ENCODE peak calls at places on chromosomes 2 and 18, in five cellular contexts. One of them, this sample, is unnamed.

GRCh38 chr2:167596072-167596471 is 651.3 kb downstream of the STK39 start:
- DNase-seq in GM20000: no peak
- DNase-seq in transverse colon: no peak
- DNase-seq in upper lobe of right lung: no peak
- DNase-seq in GM10248: peak
- DNase-seq in this sample: no peak

GRCh38 chr2:21379140-21379539 is 255.4 kb downstream of the TDRD15 start:
- DNase-seq in GM20000: no peak
- DNase-seq in transverse colon: no peak
- DNase-seq in GM10248: no peak
- DNase-seq in upper lobe of right lung: no peak
- DNase-seq in this sample: no peak

GRCh38 chr2:203590496-203590895 is 55.4 kb upstream of the RAPH1 start:
- DNase-seq in transverse colon: no peak
- DNase-seq in upper lobe of right lung: no peak
- DNase-seq in GM10248: no peak
- DNase-seq in GM20000: no peak
- DNase-seq in this sample: no peak

GRCh38 chr2:239363946-239364637 is 36.7 kb downstream of the HDAC4 start:
- DNase-seq in upper lobe of right lung: no peak
- DNase-seq in GM10248: no peak
- DNase-seq in GM20000: no peak
- DNase-seq in transverse colon: no peak
- DNase-seq in this sample: no peak

GRCh38 chr2:217329023-217329431 is 469.2 kb upstream of the TNP1 start:
- DNase-seq in upper lobe of right lung: no peak
- DNase-seq in GM20000: no peak
- DNase-seq in transverse colon: no peak
- DNase-seq in GM10248: no peak
- DNase-seq in this sample: no peak

GRCh38 chr2:223601932-223602676 is at the start of gene SCG2:
- DNase-seq in GM20000: peak
- DNase-seq in GM10248: peak
- DNase-seq in transverse colon: peak
- DNase-seq in upper lobe of right lung: peak
- DNase-seq in this sample: peak

GRCh38 chr2:65193446-65193845 is 34.2 kb upstream of the ACTR2 start:
- DNase-seq in GM20000: no peak
- DNase-seq in transverse colon: no peak
- DNase-seq in upper lobe of right lung: no peak
- DNase-seq in GM10248: no peak
- DNase-seq in this sample: no peak

GRCh38 chr18:8610442-8610801 is 1.2 kb downstream of the RAB12 start:
- DNase-seq in GM10248: no peak
- DNase-seq in upper lobe of right lung: no peak
- DNase-seq in transverse colon: peak
- DNase-seq in GM20000: no peak
- DNase-seq in this sample: no peak

GRCh38 chr18:9066817-9067306 is 35.6 kb upstream of the NDUFV2 start:
- DNase-seq in upper lobe of right lung: no peak
- DNase-seq in transverse colon: peak
- DNase-seq in GM20000: peak
- DNase-seq in GM10248: peak
- DNase-seq in this sample: no peak

GRCh38 chr2:74093426-74093825 is 54.3 kb downstream of the BOLA3 start:
- DNase-seq in GM10248: no peak
- DNase-seq in upper lobe of right lung: no peak
- DNase-seq in GM20000: no peak
- DNase-seq in transverse colon: no peak
- DNase-seq in this sample: no peak

GRCh38 chr2:67641302-67641701 is 244.2 kb downstream of the ETAA1 start:
- DNase-seq in GM20000: no peak
- DNase-seq in transverse colon: no peak
- DNase-seq in upper lobe of right lung: no peak
- DNase-seq in GM10248: no peak
- DNase-seq in this sample: no peak

GRCh38 chr2:205680067-205680466 is 2.2 kb upstream of the NRP2 start:
- DNase-seq in transverse colon: peak
- DNase-seq in upper lobe of right lung: no peak
- DNase-seq in GM20000: peak
- DNase-seq in GM10248: peak
- DNase-seq in this sample: no peak

GRCh38 chr2:188079176-188079575 is 212.5 kb upstream of the GULP1 start:
- DNase-seq in GM10248: no peak
- DNase-seq in GM20000: no peak
- DNase-seq in upper lobe of right lung: no peak
- DNase-seq in transverse colon: no peak
- DNase-seq in this sample: no peak

GRCh38 chr2:226847090-226847489 is 11.2 kb downstream of the RHBDD1 start:
- DNase-seq in transverse colon: no peak
- DNase-seq in GM10248: no peak
- DNase-seq in upper lobe of right lung: no peak
- DNase-seq in GM20000: no peak
- DNase-seq in this sample: no peak

GRCh38 chr2:143015681-143016080 is 113.5 kb upstream of the ARHGAP15 start:
- DNase-seq in GM10248: no peak
- DNase-seq in transverse colon: no peak
- DNase-seq in GM20000: no peak
- DNase-seq in upper lobe of right lung: no peak
- DNase-seq in this sample: no peak

GRCh38 chr2:102025016-102025491 is 33.3 kb downstream of the IL1R2 start:
- DNase-seq in GM20000: peak
- DNase-seq in GM10248: peak
- DNase-seq in transverse colon: no peak
- DNase-seq in upper lobe of right lung: no peak
- DNase-seq in this sample: no peak

GRCh38 chr2:135832891-135833290 is 4.1 kb downstream of the LCT start:
- DNase-seq in transverse colon: no peak
- DNase-seq in GM10248: no peak
- DNase-seq in GM20000: no peak
- DNase-seq in upper lobe of right lung: no peak
- DNase-seq in this sample: no peak

GRCh38 chr2:12087671-12088380 is 341.4 kb downstream of the LPIN1 start:
- DNase-seq in transverse colon: no peak
- DNase-seq in GM10248: no peak
- DNase-seq in upper lobe of right lung: no peak
- DNase-seq in GM20000: no peak
- DNase-seq in this sample: no peak

GRCh38 chr2:102657770-102658169 is 38.4 kb downstream of the SLC9A2 start:
- DNase-seq in GM10248: peak
- DNase-seq in upper lobe of right lung: no peak
- DNase-seq in transverse colon: no peak
- DNase-seq in GM20000: peak
- DNase-seq in this sample: no peak

GRCh38 chr2:98560256-98560771 is 48.0 kb downstream of the COA5 start:
- DNase-seq in transverse colon: no peak
- DNase-seq in upper lobe of right lung: no peak
- DNase-seq in GM20000: no peak
- DNase-seq in GM10248: no peak
- DNase-seq in this sample: no peak

GRCh38 chr2:13550832-13551231 is 834.1 kb downstream of the TRIB2 start:
- DNase-seq in upper lobe of right lung: no peak
- DNase-seq in GM10248: no peak
- DNase-seq in transverse colon: no peak
- DNase-seq in GM20000: no peak
- DNase-seq in this sample: no peak

GRCh38 chr18:69845588-69846506 is 101.8 kb downstream of the CD226 start:
- DNase-seq in upper lobe of right lung: no peak
- DNase-seq in transverse colon: peak
- DNase-seq in GM20000: no peak
- DNase-seq in GM10248: no peak
- DNase-seq in this sample: no peak

GRCh38 chr2:57890462-57890861 is 156.1 kb upstream of the VRK2 start:
- DNase-seq in GM10248: peak
- DNase-seq in transverse colon: no peak
- DNase-seq in GM20000: no peak
- DNase-seq in upper lobe of right lung: no peak
- DNase-seq in this sample: no peak

GRCh38 chr2:77552956-77553355 is 30.8 kb upstream of the LRRTM4 start:
- DNase-seq in transverse colon: no peak
- DNase-seq in upper lobe of right lung: no peak
- DNase-seq in GM20000: no peak
- DNase-seq in GM10248: no peak
- DNase-seq in this sample: no peak

GRCh38 chr18:46071894-46072867 is at the start of gene PSTPIP2:
- DNase-seq in upper lobe of right lung: peak
- DNase-seq in GM20000: peak
- DNase-seq in transverse colon: peak
- DNase-seq in GM10248: peak
- DNase-seq in this sample: peak

GRCh38 chr2:231017250-231017636 is 20.1 kb upstream of the C2orf72 start:
- DNase-seq in GM10248: no peak
- DNase-seq in GM20000: no peak
- DNase-seq in upper lobe of right lung: no peak
- DNase-seq in transverse colon: no peak
- DNase-seq in this sample: no peak

GRCh38 chr2:124776332-124776731 is 751.2 kb downstream of the CNTNAP5 start:
- DNase-seq in GM10248: no peak
- DNase-seq in upper lobe of right lung: no peak
- DNase-seq in GM20000: no peak
- DNase-seq in transverse colon: no peak
- DNase-seq in this sample: no peak

GRCh38 chr2:163565192-163565591 is 170.6 kb downstream of the FIGN start:
- DNase-seq in GM20000: no peak
- DNase-seq in transverse colon: no peak
- DNase-seq in GM10248: no peak
- DNase-seq in upper lobe of right lung: no peak
- DNase-seq in this sample: no peak

DNA sequence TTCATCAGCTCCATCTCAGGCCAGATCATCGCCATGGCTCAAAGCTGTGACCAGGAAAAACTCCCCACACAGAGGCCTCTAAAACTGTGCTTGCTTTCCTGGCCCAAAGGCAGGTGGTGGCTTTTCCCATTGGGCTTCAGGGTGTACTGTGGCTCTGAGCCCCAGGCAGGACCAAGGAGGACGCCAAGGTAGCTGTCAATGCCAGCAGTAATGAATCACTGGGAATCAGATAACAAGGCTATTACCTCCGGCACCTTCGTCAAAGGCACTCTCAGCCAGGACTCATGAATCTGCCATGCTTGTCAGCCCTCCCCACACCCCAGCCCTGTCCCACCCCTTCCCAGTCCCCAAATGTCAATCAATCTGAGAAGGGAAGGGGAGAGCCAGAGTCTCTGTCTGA is 27.9 kb upstream of the EN1 start:
- DNase-seq in GM10248: no peak
- DNase-seq in GM20000: no peak
- DNase-seq in transverse colon: no peak
- DNase-seq in upper lobe of right lung: no peak
- DNase-seq in this sample: no peak
- TF ChIP-seq CTCF in GM10248: no peak
- TF ChIP-seq CTCF in GM20000: no peak
- TF ChIP-seq CTCF in transverse colon: no peak
- TF ChIP-seq CTCF in upper lobe of right lung: no peak
- TF ChIP-seq CTCF in this sample: no peak

DNA sequence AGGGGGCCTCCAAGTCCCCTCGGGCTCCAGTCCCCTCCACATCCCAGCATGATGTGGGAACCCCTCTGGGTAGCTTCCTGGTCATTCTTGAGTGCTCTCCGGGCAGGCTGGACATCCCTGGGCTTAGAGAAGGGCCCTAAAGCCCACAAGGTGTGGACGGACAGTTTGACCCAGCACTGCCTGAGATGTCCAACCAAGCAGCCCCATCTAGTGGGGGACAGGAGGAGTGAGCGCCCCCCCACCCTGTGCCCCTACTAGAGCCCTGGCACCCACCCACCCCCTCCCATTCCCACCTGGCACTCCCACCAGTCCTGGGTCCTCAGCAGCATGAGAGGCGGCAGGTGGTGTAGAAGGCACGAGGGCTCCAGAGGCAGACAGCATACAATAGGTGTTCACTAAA is 45.9 kb downstream of the CYP27C1 start:
- DNase-seq in GM10248: peak
- DNase-seq in upper lobe of right lung: no peak
- DNase-seq in GM20000: peak
- DNase-seq in transverse colon: peak
- DNase-seq in this sample: peak
- TF ChIP-seq CTCF in GM10248: no peak
- TF ChIP-seq CTCF in upper lobe of right lung: peak
- TF ChIP-seq CTCF in GM20000: peak
- TF ChIP-seq CTCF in transverse colon: no peak
- TF ChIP-seq CTCF in this sample: no peak

GRCh38 chr2:15146960-15147359 is 414.2 kb downstream of the NBAS start:
- DNase-seq in transverse colon: no peak
- DNase-seq in GM20000: no peak
- DNase-seq in GM10248: no peak
- DNase-seq in upper lobe of right lung: no peak
- DNase-seq in this sample: no peak
- TF ChIP-seq CTCF in transverse colon: no peak
- TF ChIP-seq CTCF in GM20000: no peak
- TF ChIP-seq CTCF in GM10248: no peak
- TF ChIP-seq CTCF in upper lobe of right lung: no peak
- TF ChIP-seq CTCF in this sample: no peak

GRCh38 chr2:128543646-128544045 is 225.0 kb upstream of the HS6ST1 start:
- DNase-seq in transverse colon: no peak
- DNase-seq in GM10248: no peak
- DNase-seq in upper lobe of right lung: no peak
- DNase-seq in GM20000: no peak
- DNase-seq in this sample: no peak
- TF ChIP-seq CTCF in transverse colon: no peak
- TF ChIP-seq CTCF in GM10248: no peak
- TF ChIP-seq CTCF in upper lobe of right lung: no peak
- TF ChIP-seq CTCF in GM20000: no peak
- TF ChIP-seq CTCF in this sample: no peak

GRCh38 chr2:178843688-178844087 is 36.5 kb upstream of the TTN start:
- DNase-seq in GM20000: no peak
- DNase-seq in GM10248: no peak
- DNase-seq in transverse colon: no peak
- DNase-seq in upper lobe of right lung: no peak
- DNase-seq in this sample: no peak
- TF ChIP-seq CTCF in GM20000: no peak
- TF ChIP-seq CTCF in GM10248: no peak
- TF ChIP-seq CTCF in transverse colon: no peak
- TF ChIP-seq CTCF in upper lobe of right lung: no peak
- TF ChIP-seq CTCF in this sample: no peak

This sample was measured in mesothelial cell of epicardium.